ENCODE peak calls at places on chromosomes 1 and 21, in five cellular contexts. One of them, this sample, is unnamed.

GRCh38 chr1:38250356-38250755 is 203.8 kb upstream of the POU3F1 start:
- DNase-seq in heart left ventricle: no peak
- DNase-seq in body of pancreas: no peak
- DNase-seq in thyroid gland: no peak
- DNase-seq in upper lobe of left lung: no peak
- DNase-seq in this sample: peak; percentile 10

GRCh38 chr1:248686815-248687214 is 15.8 kb downstream of the OR14I1 start:
- DNase-seq in body of pancreas: no peak
- DNase-seq in heart left ventricle: no peak
- DNase-seq in upper lobe of left lung: no peak
- DNase-seq in thyroid gland: no peak
- DNase-seq in this sample: no peak

GRCh38 chr1:39485046-39485803 is 6.2 kb upstream of the BMP8A start:
- DNase-seq in upper lobe of left lung: peak; percentile 48
- DNase-seq in body of pancreas: no peak
- DNase-seq in thyroid gland: peak; percentile 92
- DNase-seq in heart left ventricle: peak; percentile 54
- DNase-seq in this sample: no peak

GRCh38 chr1:19512545-19512944 is 27.2 kb upstream of the CAPZB start:
- DNase-seq in thyroid gland: no peak
- DNase-seq in heart left ventricle: no peak
- DNase-seq in body of pancreas: no peak
- DNase-seq in upper lobe of left lung: no peak
- DNase-seq in this sample: no peak

GRCh38 chr1:190479537-190479936 is 1.9 kb upstream of the BRINP3 start:
- DNase-seq in heart left ventricle: no peak
- DNase-seq in body of pancreas: no peak
- DNase-seq in thyroid gland: no peak
- DNase-seq in upper lobe of left lung: no peak
- DNase-seq in this sample: no peak

GRCh38 chr1:169868978-169869377 is 24.7 kb downstream of the SCYL3 start:
- DNase-seq in body of pancreas: no peak
- DNase-seq in upper lobe of left lung: no peak
- DNase-seq in thyroid gland: no peak
- DNase-seq in heart left ventricle: no peak
- DNase-seq in this sample: no peak

GRCh38 chr1:197200468-197200899 is 54.0 kb upstream of the ASPM start:
- DNase-seq in body of pancreas: no peak
- DNase-seq in heart left ventricle: no peak
- DNase-seq in thyroid gland: peak; percentile 17
- DNase-seq in upper lobe of left lung: no peak
- DNase-seq in this sample: no peak

GRCh38 chr1:230661976-230662375 is 19.7 kb downstream of the COG2 start:
- DNase-seq in heart left ventricle: no peak
- DNase-seq in upper lobe of left lung: no peak
- DNase-seq in thyroid gland: no peak
- DNase-seq in body of pancreas: no peak
- DNase-seq in this sample: no peak

GRCh38 chr1:35298464-35298863 is 30.0 kb downstream of the ZMYM4 start:
- DNase-seq in upper lobe of left lung: no peak
- DNase-seq in body of pancreas: peak; percentile 45
- DNase-seq in thyroid gland: peak; percentile 90
- DNase-seq in heart left ventricle: peak; percentile 24
- DNase-seq in this sample: no peak

GRCh38 chr1:23801876-23802275 is 1.3 kb upstream of the GALE start:
- DNase-seq in thyroid gland: no peak
- DNase-seq in upper lobe of left lung: no peak
- DNase-seq in body of pancreas: no peak
- DNase-seq in heart left ventricle: no peak
- DNase-seq in this sample: peak; percentile 82

GRCh38 chr1:75132421-75133381 is 1.5 kb upstream of the LHX8 start:
- DNase-seq in heart left ventricle: no peak
- DNase-seq in upper lobe of left lung: no peak
- DNase-seq in body of pancreas: no peak
- DNase-seq in thyroid gland: no peak
- DNase-seq in this sample: no peak

GRCh38 chr1:75131593-75132420 is 2.4 kb upstream of the LHX8 start:
- DNase-seq in body of pancreas: no peak
- DNase-seq in thyroid gland: no peak
- DNase-seq in heart left ventricle: no peak
- DNase-seq in upper lobe of left lung: peak; percentile 31
- DNase-seq in this sample: no peak

GRCh38 chr1:75129660-75130311 is 4.4 kb upstream of the LHX8 start:
- DNase-seq in thyroid gland: no peak
- DNase-seq in heart left ventricle: no peak
- DNase-seq in upper lobe of left lung: no peak
- DNase-seq in body of pancreas: no peak
- DNase-seq in this sample: no peak

GRCh38 chr1:75130312-75130677 is 3.9 kb upstream of the LHX8 start:
- DNase-seq in body of pancreas: no peak
- DNase-seq in thyroid gland: no peak
- DNase-seq in upper lobe of left lung: peak; percentile 51
- DNase-seq in heart left ventricle: no peak
- DNase-seq in this sample: no peak

DNA sequence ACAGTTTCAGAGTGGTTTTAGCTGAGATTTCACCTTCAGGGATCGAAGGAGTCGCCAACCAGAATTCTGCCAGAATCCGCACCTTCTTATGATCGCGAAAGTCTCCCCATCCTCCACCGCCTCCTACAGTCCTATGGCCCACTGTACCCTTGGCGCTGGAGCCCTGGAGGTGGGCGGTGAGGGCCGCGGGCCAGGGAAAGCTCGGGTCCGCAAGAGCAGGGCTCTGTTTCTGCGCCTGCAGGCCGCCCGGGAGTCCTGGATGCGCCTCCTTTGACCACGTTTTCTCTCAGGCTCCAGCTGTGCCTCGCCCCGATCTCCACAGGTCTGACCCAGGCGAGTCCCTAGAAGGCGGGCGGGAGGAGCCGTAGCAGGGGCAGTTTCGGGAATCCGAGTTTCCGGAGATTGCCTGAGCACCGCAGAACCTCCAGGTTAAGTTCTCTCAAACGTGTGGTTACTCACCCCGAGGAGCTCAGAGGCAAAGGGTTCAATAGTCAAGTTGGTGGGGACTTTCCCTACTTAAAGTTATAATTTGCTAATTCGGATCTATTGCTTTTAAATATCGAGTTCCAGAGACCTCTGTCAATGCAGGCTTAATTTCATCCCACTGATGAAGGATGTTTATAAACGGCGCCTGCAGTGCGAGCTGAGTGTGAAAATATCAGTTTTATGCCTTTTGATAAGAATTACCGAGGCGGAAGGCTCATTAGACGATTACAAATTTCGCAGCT is 3.2 kb upstream of the LHX8 start:
- DNase-seq in body of pancreas: no peak
- DNase-seq in heart left ventricle: no peak
- DNase-seq in thyroid gland: no peak
- DNase-seq in upper lobe of left lung: peak; percentile 68
- DNase-seq in this sample: no peak
- H3K4me3 ChIP-seq in body of pancreas: no peak overlapping the region
- H3K4me3 ChIP-seq in heart left ventricle: no peak overlapping the region
- H3K4me3 ChIP-seq in thyroid gland: no peak overlapping the region
- H3K4me3 ChIP-seq in upper lobe of left lung: no peak overlapping the region
- H3K4me3 ChIP-seq in this sample: no peak overlapping the region

DNA sequence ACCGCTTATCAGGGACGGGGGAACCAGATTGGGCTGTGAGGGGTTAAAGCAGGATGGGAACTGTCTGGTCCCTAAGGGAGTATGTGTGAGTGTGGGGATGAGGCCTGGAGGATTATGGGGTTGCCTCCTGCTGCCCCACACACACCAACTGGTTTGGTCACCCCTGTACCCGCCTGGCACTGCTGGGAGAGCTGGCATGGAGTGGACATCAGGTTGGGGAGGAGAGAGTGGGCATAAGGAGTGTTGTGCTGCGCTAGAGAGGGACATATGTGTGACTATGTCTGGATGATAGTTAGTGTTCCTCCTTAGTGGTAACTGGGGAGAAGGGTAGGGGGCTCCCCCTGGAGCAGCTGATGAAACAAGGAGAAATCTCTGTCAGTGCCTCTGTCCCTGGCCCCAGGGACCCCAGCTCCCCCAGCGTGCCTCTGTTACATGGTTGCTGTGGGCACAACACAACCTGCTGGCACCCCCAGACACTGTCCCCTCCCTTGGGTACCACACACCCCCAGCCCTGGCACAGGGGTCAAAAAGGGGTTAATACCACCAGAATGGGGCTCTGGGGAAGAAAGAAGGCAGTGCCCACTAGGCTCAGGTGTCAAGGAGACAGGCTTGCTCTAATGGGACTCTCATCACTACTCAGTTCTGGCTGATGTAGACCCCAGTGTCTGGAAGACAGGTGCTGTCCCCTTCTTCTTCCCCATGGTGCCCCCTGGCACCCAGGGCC is 1.9 kb downstream of the ZBTB7B start:
- DNase-seq in body of pancreas: no peak
- DNase-seq in thyroid gland: no peak
- DNase-seq in heart left ventricle: no peak
- DNase-seq in upper lobe of left lung: no peak
- DNase-seq in this sample: no peak
- TF ChIP-seq POLR2A in body of pancreas: no peak
- TF ChIP-seq POLR2A in thyroid gland: no peak
- TF ChIP-seq POLR2A in heart left ventricle: no peak
- TF ChIP-seq POLR2A in upper lobe of left lung: no peak
- TF ChIP-seq POLR2A in this sample: no peak

GRCh38 chr1:110112656-110113055 is 413 bp downstream of the UBL4B start:
- DNase-seq in upper lobe of left lung: no peak
- DNase-seq in thyroid gland: no peak
- DNase-seq in heart left ventricle: no peak
- DNase-seq in body of pancreas: no peak
- DNase-seq in this sample: no peak

GRCh38 chr1:110112143-110112542 is at the start of gene UBL4B:
- DNase-seq in body of pancreas: no peak
- DNase-seq in upper lobe of left lung: no peak
- DNase-seq in heart left ventricle: no peak
- DNase-seq in thyroid gland: no peak
- DNase-seq in this sample: no peak

GRCh38 chr1:110113551-110113950 is 1.3 kb downstream of the UBL4B start:
- DNase-seq in heart left ventricle: no peak
- DNase-seq in upper lobe of left lung: no peak
- DNase-seq in body of pancreas: no peak
- DNase-seq in thyroid gland: no peak
- DNase-seq in this sample: no peak

GRCh38 chr1:110114173-110114572 is 1.9 kb downstream of the UBL4B start:
- DNase-seq in upper lobe of left lung: no peak
- DNase-seq in body of pancreas: no peak
- DNase-seq in thyroid gland: no peak
- DNase-seq in heart left ventricle: no peak
- DNase-seq in this sample: no peak

GRCh38 chr1:110111081-110111480 is 1.2 kb upstream of the UBL4B start:
- DNase-seq in heart left ventricle: no peak
- DNase-seq in body of pancreas: no peak
- DNase-seq in upper lobe of left lung: no peak
- DNase-seq in thyroid gland: no peak
- DNase-seq in this sample: no peak
- H3K4me1 ChIP-seq in heart left ventricle: no peaks in the 10 kb centered on the region
- H3K4me1 ChIP-seq in body of pancreas: no peaks in the 10 kb centered on the region
- H3K4me1 ChIP-seq in upper lobe of left lung: no peaks in the 10 kb centered on the region
- H3K4me1 ChIP-seq in thyroid gland: no peaks in the 10 kb centered on the region
- H3K4me1 ChIP-seq in this sample: peaks cover 2% of the 10 kb centered on the region

GRCh38 chr1:155253797-155254196 is 1.5 kb downstream of the ENTREP3 start:
- DNase-seq in body of pancreas: no peak
- DNase-seq in upper lobe of left lung: no peak
- DNase-seq in thyroid gland: no peak
- DNase-seq in heart left ventricle: no peak
- DNase-seq in this sample: no peak
- H3K4me3 ChIP-seq in body of pancreas: no peak overlapping the region
- H3K4me3 ChIP-seq in upper lobe of left lung: peak overlapping the region; percentile 78
- H3K4me3 ChIP-seq in thyroid gland: no peak overlapping the region
- H3K4me3 ChIP-seq in heart left ventricle: peak overlapping the region; percentile 77
- H3K4me3 ChIP-seq in this sample: no peak overlapping the region

GRCh38 chr1:4944072-4944471 is 289.7 kb downstream of the AJAP1 start:
- DNase-seq in thyroid gland: no peak
- DNase-seq in heart left ventricle: no peak
- DNase-seq in body of pancreas: no peak
- DNase-seq in upper lobe of left lung: no peak
- DNase-seq in this sample: no peak
- TF ChIP-seq POLR2A in thyroid gland: no peak
- TF ChIP-seq POLR2A in heart left ventricle: no peak
- TF ChIP-seq POLR2A in body of pancreas: no peak
- TF ChIP-seq POLR2A in upper lobe of left lung: no peak
- TF ChIP-seq POLR2A in this sample: no peak

GRCh38 chr1:29171521-29171920 is 10.2 kb downstream of the SRSF4 start:
- DNase-seq in body of pancreas: no peak
- DNase-seq in heart left ventricle: no peak
- DNase-seq in thyroid gland: no peak
- DNase-seq in upper lobe of left lung: no peak
- DNase-seq in this sample: no peak
- H3K4me1 ChIP-seq in body of pancreas: peaks cover 42% of the 10 kb centered on the region
- H3K4me1 ChIP-seq in heart left ventricle: peaks cover 56% of the 10 kb centered on the region
- H3K4me1 ChIP-seq in thyroid gland: peaks cover 50% of the 10 kb centered on the region
- H3K4me1 ChIP-seq in upper lobe of left lung: peaks cover 40% of the 10 kb centered on the region
- H3K4me1 ChIP-seq in this sample: peaks cover 39% of the 10 kb centered on the region

GRCh38 chr21:16262109-16262508 is 532.3 kb downstream of the USP25 start:
- DNase-seq in body of pancreas: no peak
- DNase-seq in heart left ventricle: no peak
- DNase-seq in thyroid gland: no peak
- DNase-seq in upper lobe of left lung: no peak
- DNase-seq in this sample: no peak
- H3K4me3 ChIP-seq in body of pancreas: no peak overlapping the region
- H3K4me3 ChIP-seq in heart left ventricle: no peak overlapping the region
- H3K4me3 ChIP-seq in thyroid gland: no peak overlapping the region
- H3K4me3 ChIP-seq in upper lobe of left lung: no peak overlapping the region
- H3K4me3 ChIP-seq in this sample: no peak overlapping the region

DNA sequence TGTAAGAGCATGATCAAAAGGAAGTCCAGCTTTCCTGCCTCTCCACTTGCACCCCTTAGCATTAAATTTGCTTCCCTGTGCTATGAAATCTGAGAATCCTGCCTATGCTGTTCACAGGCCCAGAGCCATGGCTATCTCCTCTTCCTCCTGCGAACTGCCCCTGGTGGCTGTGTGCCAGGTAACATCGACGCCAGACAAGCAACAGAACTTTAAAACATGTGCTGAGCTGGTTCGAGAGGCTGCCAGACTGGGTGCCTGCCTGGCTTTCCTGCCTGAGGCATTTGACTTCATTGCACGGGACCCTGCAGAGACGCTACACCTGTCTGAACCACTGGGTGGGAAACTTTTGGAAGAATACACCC is 1.1 kb downstream of the NIT1 start:
- DNase-seq in upper lobe of left lung: no peak
- DNase-seq in heart left ventricle: peak; percentile 70
- DNase-seq in thyroid gland: peak; percentile 51
- DNase-seq in body of pancreas: peak; percentile 60
- DNase-seq in this sample: no peak
- TF ChIP-seq POLR2A in upper lobe of left lung: no peak
- TF ChIP-seq POLR2A in heart left ventricle: no peak
- TF ChIP-seq POLR2A in thyroid gland: no peak
- TF ChIP-seq POLR2A in body of pancreas: no peak
- TF ChIP-seq POLR2A in this sample: no peak

GRCh38 chr21:38810034-38810825 is 4.5 kb downstream of the ETS2 start:
- DNase-seq in thyroid gland: no peak
- DNase-seq in heart left ventricle: no peak
- DNase-seq in upper lobe of left lung: no peak
- DNase-seq in body of pancreas: no peak
- DNase-seq in this sample: no peak
- H3K4me1 ChIP-seq in thyroid gland: peaks cover 31% of the 10 kb centered on the region
- H3K4me1 ChIP-seq in heart left ventricle: peaks cover 65% of the 10 kb centered on the region
- H3K4me1 ChIP-seq in upper lobe of left lung: peaks cover 57% of the 10 kb centered on the region
- H3K4me1 ChIP-seq in body of pancreas: peaks cover 11% of the 10 kb centered on the region
- H3K4me1 ChIP-seq in this sample: peaks cover 66% of the 10 kb centered on the region

This sample was measured in spleen.